ENCODE peak calls at places on chromosomes 7 and 10, in nine cellular contexts. I, S, A, V, H, K, E, Z and P are unnamed samples.

GRCh38 chr10:97494863-97495506 is 3.2 kb downstream of the MMS19 start:
- DNase-seq in V (peak), H (peak), A (no peak), Z (peak), I (no peak), E (no peak), S (no peak), K (no peak), P (no peak)

GRCh38 chr10:3873728-3874461 is 88.9 kb upstream of the KLF6 start:
- DNase-seq in I (no peak), K (no peak), V (no peak), Z (peak), H (peak), E (no peak), S (no peak), A (peak), P (no peak)

GRCh38 chr7:98562336-98563182 is 54.5 kb upstream of the NPTX2 start:
- DNase-seq in I (no peak), H (no peak), E (no peak), K (no peak), V (no peak), A (no peak), S (no peak), Z (no peak), P (no peak)

GRCh38 chr7:124155400-124156022 is 122.6 kb upstream of the TMEM229A start:
- DNase-seq in E (no peak), K (no peak), A (no peak), V (no peak), Z (peak), S (no peak), I (no peak), H (no peak), P (peak)

GRCh38 chr10:120538091-120538490 is 81.1 kb downstream of the PLPP4 start:
- DNase-seq in H (no peak), K (no peak), V (no peak), A (no peak), E (no peak), S (no peak), I (no peak), Z (no peak), P (no peak)

GRCh38 chr7:102064361-102065025 is 222.2 kb upstream of the SH2B2 start:
- DNase-seq in V (peak), A (peak), K (no peak), Z (no peak), S (no peak), I (peak), E (peak), H (no peak), P (no peak)

GRCh38 chr7:149449897-149450296 is 11.0 kb downstream of the ZNF777 start:
- DNase-seq in E (no peak), K (no peak), A (no peak), Z (no peak), H (no peak), S (no peak), I (no peak), V (peak), P (no peak)

GRCh38 chr7:102093599-102094001 is 193.1 kb upstream of the SH2B2 start:
- DNase-seq in V (peak), I (no peak), S (no peak), E (no peak), K (no peak), A (no peak), Z (no peak), H (no peak), P (no peak)

GRCh38 chr10:129104266-129105045 is 362.6 kb upstream of the MGMT start:
- DNase-seq in V (no peak), Z (no peak), A (no peak), E (no peak), H (peak), I (no peak), K (no peak), S (no peak), P (no peak)

GRCh38 chr7:12299367-12299766 is 88.3 kb downstream of the TMEM106B start:
- DNase-seq in I (no peak), V (no peak), H (no peak), S (no peak), E (no peak), A (no peak), Z (no peak), K (no peak), P (no peak)

GRCh38 chr10:116891208-116891607 is 41.9 kb downstream of the ENO4 start:
- DNase-seq in A (peak), S (no peak), V (no peak), I (peak), K (no peak), E (peak), H (peak), Z (peak), P (peak)

GRCh38 chr7:127907110-127907509 is 124.1 kb downstream of the LRRC4 start:
- DNase-seq in I (no peak), H (no peak), S (no peak), E (no peak), K (no peak), V (no peak), A (no peak), Z (no peak), P (no peak)

GRCh38 chr7:100632951-100633717 is 8.2 kb downstream of the TFR2 start:
- DNase-seq in Z (no peak), S (peak), K (peak), V (peak), A (peak), I (peak), E (peak), H (no peak), P (no peak)

GRCh38 chr7:157436763-157437480 is 100.1 kb downstream of the DNAJB6 start:
- DNase-seq in K (no peak), E (no peak), S (no peak), A (no peak), H (no peak), V (peak), I (no peak), Z (no peak), P (no peak)

GRCh38 chr7:8594115-8594514 is 160.7 kb downstream of the NXPH1 start:
- DNase-seq in S (no peak), E (no peak), V (no peak), K (no peak), I (no peak), H (no peak), A (no peak), Z (no peak), P (no peak)

GRCh38 chr7:16982640-16983103 is 100.9 kb upstream of the AGR3 start:
- DNase-seq in S (no peak), I (no peak), V (no peak), H (peak), A (peak), Z (peak), K (no peak), E (no peak), P (no peak)

GRCh38 chr7:41162612-41163011 is 540.3 kb downstream of the INHBA start:
- DNase-seq in A (no peak), S (no peak), I (no peak), V (no peak), H (no peak), Z (no peak), K (no peak), E (no peak), P (no peak)

DNA sequence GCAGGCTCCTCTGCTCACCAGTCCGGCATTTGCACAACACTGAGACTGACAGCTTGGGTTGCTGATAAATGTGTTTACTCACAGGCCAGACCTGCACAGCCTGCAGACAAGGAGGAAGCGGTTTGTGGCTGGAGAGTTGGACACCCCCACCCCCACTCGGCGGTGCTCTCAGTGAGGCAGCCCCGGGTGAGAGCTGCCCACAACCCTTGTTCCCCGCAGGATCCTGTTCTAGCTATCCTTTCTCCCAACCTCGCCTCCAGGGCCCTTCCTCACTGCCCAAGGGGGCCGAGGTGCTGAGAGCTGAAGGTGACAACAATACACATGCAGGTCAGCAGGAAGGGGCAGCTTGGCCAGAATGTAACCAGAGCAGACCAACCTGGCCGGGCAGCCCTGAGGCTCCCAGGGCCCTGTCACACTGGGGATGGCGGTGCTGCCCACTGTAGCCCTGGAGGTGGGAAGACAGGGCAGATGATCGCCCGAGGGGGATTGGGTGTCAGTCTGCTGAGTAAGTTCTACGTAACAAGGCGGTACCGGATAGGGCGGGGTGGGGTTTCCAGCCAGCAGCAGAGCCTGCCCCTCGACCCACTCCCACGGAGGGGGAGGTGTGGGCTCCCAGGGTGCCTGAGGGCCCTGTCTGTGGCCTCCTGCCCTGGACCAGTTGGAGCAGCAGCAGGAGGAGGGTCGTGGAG is 2.1 kb upstream of the ADAM8 start:
- DNase-seq in K (peak), S (peak), H (peak), E (peak), V (no peak), I (no peak), A (peak), Z (no peak), P (no peak)
- H3K27ac ChIP-seq in K (peak), S (peak), H (peak), E (no peak), V (no peak), I (no peak), A (peak), Z (no peak), P (no peak)

DNA sequence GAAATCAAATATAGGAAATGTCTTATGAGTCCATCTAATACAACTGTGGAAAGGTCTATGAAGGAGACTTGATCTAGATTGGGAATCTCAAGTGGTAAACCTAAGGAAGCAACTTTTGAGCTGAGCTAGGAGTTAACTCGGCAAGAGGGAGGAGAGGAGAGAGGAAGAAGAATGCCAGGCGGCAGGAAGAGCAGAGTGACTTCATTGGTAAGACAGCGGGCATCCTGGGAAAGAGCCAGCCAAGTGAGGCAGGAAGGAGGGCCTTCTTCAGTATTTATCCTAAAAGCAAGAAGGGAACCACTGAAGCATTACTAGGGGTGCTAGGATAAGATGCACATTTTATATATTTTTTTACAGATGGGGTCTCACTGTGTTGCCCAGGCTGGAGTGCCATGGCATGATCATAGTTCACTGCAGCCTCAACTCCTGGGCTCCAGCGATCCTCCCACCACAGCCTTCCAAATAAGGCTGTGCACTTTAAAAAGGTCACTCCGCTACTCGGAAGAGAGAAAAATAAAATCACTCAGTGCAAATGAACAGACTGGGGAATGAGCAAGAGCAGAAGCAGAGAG is 2.0 kb downstream of the BCL7B start:
- DNase-seq in S (no peak), Z (peak), A (no peak), E (peak), H (no peak), V (no peak), K (peak), I (no peak), P (no peak)
- H3K4me3 ChIP-seq in S (no peak), Z (peak), A (no peak), E (peak), H (no peak), V (peak), K (no peak), I (peak), P (peak)

GRCh38 chr7:65750511-65751344 is 122.1 kb upstream of the VKORC1L1 start:
- DNase-seq in E (peak), S (peak), Z (peak), V (peak), H (peak), K (peak), I (peak), A (peak), P (peak)
- TF ChIP-seq CTCF in E (peak), S (peak), Z (no peak), V (no peak), H (peak), K (peak), I (no peak), A (peak), P (no peak)

GRCh38 chr7:49928787-49929186 is 155.3 kb downstream of the VWC2 start:
- DNase-seq in Z (no peak), I (no peak), V (no peak), S (no peak), H (no peak), E (no peak), A (no peak), K (no peak), P (no peak)
- H3K27ac ChIP-seq in Z (no peak), I (no peak), V (no peak), S (no peak), H (no peak), E (no peak), A (no peak), K (no peak), P (no peak)